ENCODE peak calls at places on chromosome 9, in four cellular contexts. H is HepG2, R is K562, F is WTC11. E is an unnamed sample.

GRCh38 chr9:8652282-8652681 is 852.7 kb upstream of the DMAC1 start:
- DNase-seq in R (no peak), F (no peak), H (no peak), E (no peak)

GRCh38 chr9:70135176-70135575 is 91.5 kb downstream of the MAMDC2 start:
- DNase-seq in H (no peak), F (no peak), R (no peak), E (no peak)

GRCh38 chr9:76912631-76913275 is 6.8 kb upstream of the PRUNE2 start:
- DNase-seq in R (peak), F (no peak), H (no peak), E (no peak)

GRCh38 chr9:3879315-3879714 is 353.5 kb upstream of the RFX3 start:
- DNase-seq in H (no peak), R (no peak), F (no peak), E (no peak)

GRCh38 chr9:35749515-35750255 is 598 bp downstream of the RGP1 start:
- DNase-seq in F (peak), R (no peak), H (no peak), E (no peak)

GRCh38 chr9:121709798-121710197 is 58.4 kb downstream of the DAB2IP start:
- DNase-seq in F (no peak), R (no peak), H (no peak), E (no peak)

GRCh38 chr9:85310531-85311070 is 431.2 kb downstream of the AGTPBP1 start:
- DNase-seq in R (no peak), H (no peak), F (no peak), E (no peak)

GRCh38 chr9:121662359-121662758 is 10.9 kb downstream of the DAB2IP start:
- DNase-seq in R (no peak), F (no peak), H (no peak), E (no peak)

GRCh38 chr9:16871358-16872151 is 1.1 kb upstream of the BNC2 start:
- DNase-seq in R (no peak), H (no peak), F (peak), E (peak)

GRCh38 chr9:38047301-38048251 is 21.5 kb downstream of the SHB start:
- DNase-seq in H (peak), R (peak), F (peak), E (peak)

GRCh38 chr9:110742741-110743371 is 74.3 kb downstream of the MUSK start:
- DNase-seq in R (no peak), H (no peak), F (peak), E (no peak)

GRCh38 chr9:69036319-69036718 is 767 bp downstream of the FXN start:
- DNase-seq in H (peak), F (no peak), R (peak), E (no peak)

GRCh38 chr9:97889941-97890557 is 32.3 kb downstream of the TRMO start:
- DNase-seq in F (peak), R (peak), H (no peak), E (peak)

GRCh38 chr9:98101868-98102273 is 17.2 kb downstream of the TRIM14 start:
- DNase-seq in R (no peak), H (no peak), F (no peak), E (no peak)

GRCh38 chr9:98602839-98603238 is 105.9 kb downstream of the GABBR2 start:
- DNase-seq in H (no peak), F (no peak), R (no peak), E (no peak)

GRCh38 chr9:83538172-83538889 is at the start of gene FRMD3:
- DNase-seq in R (no peak), H (peak), F (peak), E (peak)

GRCh38 chr9:6195714-6196360 is 19.8 kb upstream of the IL33 start:
- DNase-seq in R (no peak), H (no peak), F (no peak), E (no peak)

GRCh38 chr9:1994180-1994579 is 21.0 kb upstream of the SMARCA2 start:
- DNase-seq in F (no peak), H (no peak), R (no peak), E (no peak)

GRCh38 chr9:7752481-7752880 is 47.1 kb downstream of the DMAC1 start:
- DNase-seq in R (no peak), H (no peak), F (no peak), E (no peak)

GRCh38 chr9:110777201-110777842 is 108.7 kb downstream of the MUSK start:
- DNase-seq in R (no peak), H (no peak), F (no peak), E (no peak)

GRCh38 chr9:130732131-130732530 is 38.6 kb downstream of the EXOSC2 start:
- DNase-seq in H (peak), R (peak), F (no peak), E (no peak)

GRCh38 chr9:137307255-137308101 is 5.4 kb upstream of the NRARP start:
- DNase-seq in R (peak), F (peak), H (no peak), E (no peak)
- TF ChIP-seq HMGXB4 in R (no peak), F (no peak), H (no peak), E (no peak)

GRCh38 chr9:125496313-125496838 is 210.6 kb downstream of the MAPKAP1 start:
- DNase-seq in H (no peak), R (no peak), F (no peak), E (no peak)
- TF ChIP-seq HMGXB4 in H (no peak), R (no peak), F (no peak), E (no peak)

GRCh38 chr9:108562176-108562575 is 293.6 kb downstream of the ACTL7B start:
- DNase-seq in F (no peak), R (no peak), H (no peak), E (no peak)
- TF ChIP-seq HMGXB4 in F (no peak), R (no peak), H (no peak), E (no peak)

GRCh38 chr9:88590558-88591146 is 55.7 kb downstream of the NXNL2 start:
- DNase-seq in H (peak), F (peak), R (no peak), E (peak)

GRCh38 chr9:88593537-88594185 is 58.7 kb downstream of the NXNL2 start:
- DNase-seq in R (peak), H (peak), F (no peak), E (peak)

GRCh38 chr9:88596376-88596775 is 61.4 kb downstream of the NXNL2 start:
- DNase-seq in R (no peak), H (no peak), F (no peak), E (no peak)
- TF ChIP-seq HMGXB4 in R (no peak), H (no peak), F (no peak), E (no peak)

DNA sequence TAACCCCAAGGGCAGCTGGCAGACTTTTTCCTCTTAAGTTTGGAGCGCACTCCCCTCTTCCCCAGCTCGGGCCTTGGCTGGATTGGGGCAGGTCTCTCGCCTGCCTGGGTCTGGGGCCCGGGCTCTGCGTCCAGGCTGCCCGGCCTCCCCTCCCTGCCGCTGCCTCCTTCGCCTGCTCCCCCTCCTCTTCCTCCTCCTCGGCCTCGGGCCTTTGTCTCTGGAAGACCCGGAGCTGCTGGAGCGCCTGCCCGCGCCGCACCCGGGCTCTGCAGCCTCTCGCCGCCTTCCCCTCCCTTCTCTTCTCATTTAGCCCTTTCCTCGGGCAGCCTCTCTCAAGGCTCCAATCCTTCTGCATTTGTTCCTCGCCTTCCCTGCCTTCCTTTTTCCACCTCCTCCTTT is 218.6 kb downstream of the C9orf50 start:
- DNase-seq in R (no peak), F (peak), H (no peak), E (no peak)
- TF ChIP-seq HMGXB4 in R (no peak), F (no peak), H (no peak), E (no peak)

DNA sequence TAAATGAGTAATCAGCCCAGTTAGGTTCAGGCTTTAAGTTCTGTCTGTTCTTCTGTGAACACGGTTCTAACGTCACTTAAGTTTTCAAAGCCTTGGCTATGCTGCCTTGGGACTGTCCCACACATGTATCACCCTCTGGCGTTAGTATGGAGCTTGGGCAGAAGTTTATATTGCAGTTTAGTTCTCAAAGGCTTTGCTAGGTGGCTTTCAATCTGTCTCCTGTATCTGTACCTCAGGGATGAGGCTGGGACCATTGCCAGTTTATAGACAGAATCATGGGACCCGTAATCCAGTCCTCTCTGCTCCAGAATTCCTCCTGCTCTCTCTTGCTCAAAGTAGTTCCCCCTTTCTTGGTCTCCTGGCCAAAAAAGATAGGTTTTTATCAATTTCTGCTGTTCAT is 12.1 kb downstream of the C9orf40 start:
- DNase-seq in R (no peak), F (no peak), H (peak), E (no peak)
- TF ChIP-seq HMGXB4 in R (no peak), F (no peak), H (peak), E (no peak)

GRCh38 chr9:105067895-105068580 is 140.1 kb upstream of the ABCA1 start:
- DNase-seq in H (no peak), F (no peak), R (no peak), E (peak)
- TF ChIP-seq HMGXB4 in H (no peak), F (no peak), R (no peak), E (no peak)

DNA sequence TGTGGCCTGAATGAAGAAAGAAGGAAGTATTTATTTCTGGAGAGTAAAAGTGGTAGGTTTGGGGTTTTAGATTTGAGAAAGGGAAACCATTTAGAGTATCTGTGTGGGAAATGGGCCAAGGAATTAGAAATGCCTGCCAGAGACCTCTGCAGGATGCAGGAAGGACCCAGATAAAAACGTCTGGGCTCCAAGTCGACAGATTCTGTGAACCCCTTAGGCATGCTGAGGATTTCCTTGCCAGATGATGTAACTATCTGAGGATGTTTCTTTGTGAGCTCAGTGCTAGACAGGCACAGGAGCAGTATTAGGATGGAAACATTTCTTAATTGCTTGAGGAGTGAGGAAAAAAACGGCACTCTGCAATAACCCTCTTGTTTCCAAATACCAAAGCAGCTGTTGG is 251.8 kb upstream of the DMRT1 start:
- DNase-seq in F (no peak), H (no peak), R (no peak), E (peak)
- TF ChIP-seq HMGXB4 in F (no peak), H (no peak), R (no peak), E (no peak)

GRCh38 chr9:125789196-125789595 is 42.0 kb downstream of the PBX3 start:
- DNase-seq in F (no peak), H (no peak), R (no peak), E (no peak)
- TF ChIP-seq HMGXB4 in F (no peak), H (no peak), R (no peak), E (no peak)

GRCh38 chr9:117204971-117205370 is 209.9 kb downstream of the ASTN2 start:
- DNase-seq in F (no peak), R (no peak), H (no peak), E (no peak)
- TF ChIP-seq HMGXB4 in F (no peak), R (no peak), H (no peak), E (no peak)

E was measured in A549.